ENCODE peak calls at places on chromosome 16, in four cellular contexts. One of them, this sample, is unnamed.

GRCh38 chr16:2026461-2027023 is at the start of gene NHERF2:
- DNase-seq in cardiac fibroblast: no peak
- DNase-seq in RCC 7860: no peak
- DNase-seq in WTC11: no peak
- DNase-seq in this sample: no peak

GRCh38 chr16:70700101-70701020 is 14.5 kb upstream of the MTSS2 start:
- DNase-seq in cardiac fibroblast: no peak
- DNase-seq in WTC11: no peak
- DNase-seq in RCC 7860: no peak
- DNase-seq in this sample: peak

GRCh38 chr16:66525396-66526180 is 24.3 kb downstream of the TK2 start:
- DNase-seq in cardiac fibroblast: peak
- DNase-seq in WTC11: no peak
- DNase-seq in RCC 7860: no peak
- DNase-seq in this sample: no peak

GRCh38 chr16:7364054-7364407 is 31.4 kb downstream of the RBFOX1 start:
- DNase-seq in cardiac fibroblast: no peak
- DNase-seq in WTC11: no peak
- DNase-seq in RCC 7860: no peak
- DNase-seq in this sample: no peak

GRCh38 chr16:87924041-87924851 is 12.1 kb downstream of the CA5A start:
- DNase-seq in WTC11: no peak
- DNase-seq in cardiac fibroblast: no peak
- DNase-seq in RCC 7860: peak
- DNase-seq in this sample: no peak

GRCh38 chr16:46800494-46800893 is 30.5 kb downstream of the C16orf87 start:
- DNase-seq in WTC11: no peak
- DNase-seq in RCC 7860: no peak
- DNase-seq in cardiac fibroblast: no peak
- DNase-seq in this sample: no peak

GRCh38 chr16:74700206-74701040 is at the start of gene MLKL:
- DNase-seq in RCC 7860: peak
- DNase-seq in WTC11: peak
- DNase-seq in cardiac fibroblast: peak
- DNase-seq in this sample: peak

GRCh38 chr16:28112908-28113307 is 49.4 kb upstream of the GSG1L start:
- DNase-seq in cardiac fibroblast: no peak
- DNase-seq in RCC 7860: no peak
- DNase-seq in WTC11: no peak
- DNase-seq in this sample: no peak

GRCh38 chr16:31754998-31755615 is 118.5 kb upstream of the ZNF267 start:
- DNase-seq in cardiac fibroblast: no peak
- DNase-seq in RCC 7860: no peak
- DNase-seq in WTC11: no peak
- DNase-seq in this sample: no peak

GRCh38 chr16:80299416-80299815 is 241.4 kb upstream of the DYNLRB2 start:
- DNase-seq in RCC 7860: no peak
- DNase-seq in cardiac fibroblast: no peak
- DNase-seq in WTC11: no peak
- DNase-seq in this sample: no peak

GRCh38 chr16:4454618-4455017 is 19.8 kb downstream of the NMRAL1 start:
- DNase-seq in cardiac fibroblast: no peak
- DNase-seq in RCC 7860: no peak
- DNase-seq in WTC11: peak
- DNase-seq in this sample: no peak

GRCh38 chr16:11236855-11237254 is 19.1 kb downstream of the SOCS1 start:
- DNase-seq in cardiac fibroblast: peak
- DNase-seq in WTC11: no peak
- DNase-seq in RCC 7860: no peak
- DNase-seq in this sample: no peak

GRCh38 chr16:78770353-78771091 is 671.1 kb downstream of the WWOX start:
- DNase-seq in RCC 7860: no peak
- DNase-seq in cardiac fibroblast: peak
- DNase-seq in WTC11: peak
- DNase-seq in this sample: peak

GRCh38 chr16:67805718-67806427 is 487 bp downstream of the RANBP10 start:
- DNase-seq in cardiac fibroblast: no peak
- DNase-seq in WTC11: no peak
- DNase-seq in RCC 7860: no peak
- DNase-seq in this sample: no peak

GRCh38 chr16:63217011-63217410 is 1180.8 kb upstream of the CDH8 start:
- DNase-seq in WTC11: no peak
- DNase-seq in RCC 7860: no peak
- DNase-seq in cardiac fibroblast: no peak
- DNase-seq in this sample: no peak

GRCh38 chr16:14409563-14409962 is 220.5 kb downstream of the PARN start:
- DNase-seq in WTC11: no peak
- DNase-seq in cardiac fibroblast: peak
- DNase-seq in RCC 7860: peak
- DNase-seq in this sample: peak

GRCh38 chr16:84507011-84507982 is 2.8 kb upstream of the MEAK7 start:
- DNase-seq in cardiac fibroblast: no peak
- DNase-seq in WTC11: peak
- DNase-seq in RCC 7860: no peak
- DNase-seq in this sample: no peak

GRCh38 chr16:49664221-49665215 is 191.4 kb downstream of the ZNF423 start:
- DNase-seq in WTC11: no peak
- DNase-seq in cardiac fibroblast: peak
- DNase-seq in RCC 7860: no peak
- DNase-seq in this sample: peak

GRCh38 chr16:17460890-17461289 is 9.9 kb downstream of the XYLT1 start:
- DNase-seq in WTC11: no peak
- DNase-seq in cardiac fibroblast: no peak
- DNase-seq in RCC 7860: no peak
- DNase-seq in this sample: no peak

GRCh38 chr16:75095637-75096036 is 20.9 kb downstream of the LDHD start:
- DNase-seq in WTC11: no peak
- DNase-seq in cardiac fibroblast: no peak
- DNase-seq in RCC 7860: no peak
- DNase-seq in this sample: no peak

GRCh38 chr16:27462200-27462845 is 60.3 kb downstream of the IL21R start:
- DNase-seq in RCC 7860: no peak
- DNase-seq in WTC11: no peak
- DNase-seq in cardiac fibroblast: no peak
- DNase-seq in this sample: no peak

GRCh38 chr16:519425-519824 is 8.1 kb upstream of the CAPN15 start:
- DNase-seq in RCC 7860: no peak
- DNase-seq in WTC11: no peak
- DNase-seq in cardiac fibroblast: no peak
- DNase-seq in this sample: no peak

GRCh38 chr16:58487566-58488351 is 12.2 kb upstream of the NDRG4 start:
- DNase-seq in RCC 7860: peak
- DNase-seq in WTC11: peak
- DNase-seq in cardiac fibroblast: peak
- DNase-seq in this sample: peak

GRCh38 chr16:81633147-81633619 is 145.9 kb upstream of the PLCG2 start:
- DNase-seq in RCC 7860: no peak
- DNase-seq in cardiac fibroblast: no peak
- DNase-seq in WTC11: peak
- DNase-seq in this sample: peak

GRCh38 chr16:30108059-30108855 is 5.1 kb downstream of the GDPD3 start:
- DNase-seq in RCC 7860: no peak
- DNase-seq in WTC11: no peak
- DNase-seq in cardiac fibroblast: no peak
- DNase-seq in this sample: no peak

This sample was measured in ELF-1.